ENCODE peak calls at places on chromosome 21, in eight cellular contexts. Z is mucosa of descending colon; N is pancreas; Y is Panc1; E is stimulated activated naive B cell treated with anti-CD40 and anti-IgM and Interleukin-4, amounts not matched to agents 10 μg/mL and 1 μg/mL and 100 μg/mL, for 72 hours; C is central memory CD8-positive, alpha-beta T cell; K is left colon; U is heart left ventricle. R is an unnamed sample.

GRCh38 chr21:28419110-28419509 is 573.6 kb downstream of the LTN1 start:
- ATAC-seq in Y (no peak), C (no peak), N (no peak), K (no peak), U (no peak), Z (no peak), E (no peak), R (no peak)

GRCh38 chr21:42685954-42686500 is 32.6 kb downstream of the PDE9A start:
- ATAC-seq in E (no peak), C (no peak), N (no peak), U (no peak), Z (no peak), K (no peak), Y (no peak), R (no peak)

GRCh38 chr21:41620982-41621381 is 113.0 kb upstream of the TMPRSS2 start:
- ATAC-seq in N (peak), K (no peak), Y (no peak), Z (no peak), C (no peak), U (no peak), E (no peak), R (no peak)

GRCh38 chr21:46058339-46059145 is 39.4 kb upstream of the COL6A2 start:
- ATAC-seq in N (no peak), Z (no peak), Y (no peak), U (no peak), C (no peak), K (no peak), E (no peak), R (no peak)

GRCh38 chr21:42417533-42417932 is 13.8 kb downstream of the UBASH3A start:
- ATAC-seq in E (no peak), K (no peak), N (no peak), Z (no peak), U (no peak), Y (no peak), C (peak), R (no peak)

GRCh38 chr21:38915546-38915945 is 109.8 kb downstream of the ETS2 start:
- ATAC-seq in N (no peak), Y (no peak), Z (no peak), C (no peak), K (no peak), U (no peak), E (no peak), R (no peak)

GRCh38 chr21:35007348-35007747 is 41.8 kb downstream of the RUNX1 start:
- ATAC-seq in K (no peak), E (no peak), Y (no peak), C (no peak), N (no peak), U (no peak), Z (no peak), R (no peak)

GRCh38 chr21:33266784-33267135 is 593 bp downstream of the IL10RB start:
- ATAC-seq in N (no peak), Y (peak), E (peak), U (peak), Z (peak), C (peak), K (no peak), R (peak)

GRCh38 chr21:33441489-33442477 is 38.0 kb downstream of the TMEM50B start:
- ATAC-seq in K (peak), C (no peak), Z (peak), U (peak), Y (no peak), E (peak), N (peak), R (peak)

GRCh38 chr21:29490016-29490415 is 191.3 kb downstream of the BACH1 start:
- ATAC-seq in E (no peak), U (no peak), C (no peak), K (no peak), Y (no peak), Z (no peak), N (no peak), R (no peak)

GRCh38 chr21:17782051-17782450 is 37.1 kb downstream of the C21orf91 start:
- ATAC-seq in Z (peak), K (no peak), Y (no peak), U (no peak), E (no peak), N (no peak), C (peak), R (no peak)

GRCh38 chr21:44858791-44859190 is 14.7 kb downstream of the PTTG1IP start:
- ATAC-seq in U (peak), N (no peak), K (no peak), Y (no peak), C (no peak), Z (no peak), E (no peak), R (no peak)

GRCh38 chr21:37231671-37232070 is 35.5 kb downstream of the VPS26C start:
- ATAC-seq in C (no peak), U (peak), E (no peak), Z (no peak), N (no peak), Y (no peak), K (no peak), R (no peak)

GRCh38 chr21:45532826-45533730 is 9.2 kb downstream of the SLC19A1 start:
- ATAC-seq in E (no peak), Y (no peak), Z (peak), U (no peak), C (no peak), K (peak), N (peak), R (no peak)

GRCh38 chr21:34743831-34744230 is 75.0 kb downstream of the CLIC6 start:
- ATAC-seq in U (peak), N (peak), C (no peak), Y (no peak), E (no peak), Z (peak), K (peak), R (no peak)

GRCh38 chr21:33299181-33299752 is 25.5 kb upstream of the IFNAR1 start:
- ATAC-seq in C (no peak), Y (no peak), U (peak), K (peak), E (peak), Z (peak), N (no peak), R (peak)

GRCh38 chr21:41207401-41208388 is 39.7 kb downstream of the BACE2 start:
- ATAC-seq in C (no peak), K (peak), Z (peak), U (peak), Y (peak), E (no peak), N (peak), R (no peak)

GRCh38 chr21:34690041-34690792 is 21.4 kb downstream of the CLIC6 start:
- ATAC-seq in U (peak), Z (peak), N (peak), Y (no peak), E (no peak), C (no peak), K (peak), R (no peak)

GRCh38 chr21:34204021-34204420 is 130.6 kb downstream of the MRPS6 start:
- ATAC-seq in E (no peak), U (no peak), N (no peak), Y (no peak), C (no peak), Z (no peak), K (no peak), R (no peak)

GRCh38 chr21:38123626-38124025 is 133.2 kb upstream of the KCNJ15 start:
- ATAC-seq in Y (no peak), E (no peak), C (no peak), Z (peak), U (no peak), N (peak), K (peak), R (no peak)

GRCh38 chr21:15018382-15018781 is 46.4 kb downstream of the NRIP1 start:
- ATAC-seq in U (no peak), Y (no peak), C (no peak), K (no peak), Z (no peak), N (no peak), E (peak), R (peak)

GRCh38 chr21:35933466-35933865 is 126.9 kb downstream of the SETD4 start:
- ATAC-seq in Z (peak), E (no peak), Y (no peak), N (peak), C (no peak), U (peak), K (no peak), R (no peak)

GRCh38 chr21:17613242-17613676 is 558 bp upstream of the BTG3 start:
- ATAC-seq in C (no peak), K (no peak), U (peak), E (peak), Z (no peak), Y (peak), N (peak), R (peak)

GRCh38 chr21:37405629-37406028 is 39.1 kb downstream of the DYRK1A start:
- ATAC-seq in E (no peak), Y (no peak), Z (peak), K (no peak), U (no peak), N (no peak), C (peak), R (no peak)

GRCh38 chr21:39851219-39851618 is 16.0 kb upstream of the PCP4 start:
- ATAC-seq in N (no peak), Z (no peak), C (no peak), K (no peak), Y (no peak), E (no peak), U (no peak), R (no peak)

GRCh38 chr21:29145837-29146453 is 15.5 kb downstream of the MAP3K7CL start:
- ATAC-seq in E (no peak), Z (no peak), U (peak), Y (no peak), N (peak), C (no peak), K (no peak), R (no peak)

R was measured in stimulated activated memory B cell treated with anti-CD40 and anti-IgM and Interleukin-4, amounts not matched to agents 10 μg/mL and 1 μg/mL and 100 μg/mL, for 72 hours.